ENCODE peak calls at places on chromosomes 7 and 10, in seven cellular contexts. Y, W, S, I, J, E and F are unnamed samples.

GRCh38 chr10:46052057-46052790 is 6.2 kb upstream of the MSMB start:
- DNase-seq in Y (no peak), W (no peak), S (no peak), I (no peak), J (no peak), E (no peak), F (no peak)

GRCh38 chr10:15378569-15378968 is 7.5 kb upstream of the FAM171A1 start:
- DNase-seq in Y (no peak), W (no peak), S (no peak), I (no peak), J (no peak), E (no peak), F (no peak)

GRCh38 chr10:30155401-30155800 is 96.0 kb upstream of the JCAD start:
- DNase-seq in Y (peak; percentile 27), W (peak; percentile 12), S (peak; percentile 2), I (no peak), J (no peak), E (peak; percentile 36), F (peak; percentile 48)

GRCh38 chr7:17690030-17690429 is 250.3 kb downstream of the SNX13 start:
- DNase-seq in Y (peak; percentile 99), W (peak; percentile 91), S (no peak), I (no peak), J (peak; percentile 96), E (peak; percentile 98), F (no peak)

GRCh38 chr10:49164587-49165188 is 23.5 kb downstream of the TMEM273 start:
- DNase-seq in Y (no peak), W (peak; percentile 59), S (peak; percentile 79), I (no peak), J (peak; percentile 3), E (peak; percentile 46), F (no peak)

GRCh38 chr7:98621573-98622482 is 4.7 kb downstream of the NPTX2 start:
- DNase-seq in Y (no peak), W (no peak), S (no peak), I (no peak), J (no peak), E (no peak), F (no peak)

GRCh38 chr10:48745662-48746245 is 61.1 kb downstream of the WDFY4 start:
- DNase-seq in Y (no peak), W (no peak), S (no peak), I (no peak), J (no peak), E (no peak), F (no peak)

GRCh38 chr10:118501637-118502440 is 93.6 kb downstream of the PRLHR start:
- DNase-seq in Y (peak; percentile 84), W (peak; percentile 87), S (no peak), I (no peak), J (peak; percentile 98), E (peak; percentile 83), F (no peak)

GRCh38 chr10:80144302-80145131 is 12.0 kb downstream of the PLAC9 start:
- DNase-seq in Y (no peak), W (no peak), S (peak; percentile 70), I (peak; percentile 65), J (no peak), E (no peak), F (no peak)

DNA sequence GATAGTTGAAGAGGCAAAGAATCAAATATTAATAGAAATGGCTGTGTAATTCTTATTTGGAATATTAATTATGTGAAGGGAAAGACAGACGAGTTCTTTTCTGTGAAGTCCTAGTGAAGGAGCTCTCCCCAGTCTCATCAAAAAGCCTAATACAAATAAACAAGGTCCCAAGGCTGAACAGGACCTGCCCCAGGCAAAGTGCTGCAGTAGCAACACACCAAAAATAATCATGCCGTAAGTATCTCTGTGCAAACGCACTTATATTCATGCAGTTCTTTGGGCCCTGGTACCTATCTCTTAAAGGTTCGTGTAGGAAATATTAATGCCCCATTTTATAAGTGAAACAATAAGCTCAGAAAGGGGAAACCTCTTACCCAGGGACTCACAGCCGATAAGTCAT is 12.2 kb upstream of the CHST15 start:
- DNase-seq in Y (no peak), W (no peak), S (no peak), I (no peak), J (peak; percentile 26), E (no peak), F (no peak)
- H3K4me3 ChIP-seq in Y (no peak overlapping the region), W (no peak overlapping the region), S (no peak overlapping the region), I (no peak overlapping the region), J (no peak overlapping the region), E (no peak overlapping the region), F (no peak overlapping the region)

GRCh38 chr10:26621889-26622681 is 75.4 kb upstream of the PDSS1 start:
- DNase-seq in Y (peak; percentile 0), W (peak; percentile 15), S (peak; percentile 36), I (peak; percentile 61), J (peak; percentile 43), E (no peak), F (peak; percentile 58)
- H3K4me3 ChIP-seq in Y (peak overlapping the region; percentile 21), W (peak overlapping the region; percentile 18), S (no peak overlapping the region), I (peak overlapping the region; percentile 53), J (peak overlapping the region; percentile 33), E (no peak overlapping the region), F (no peak overlapping the region)

DNA sequence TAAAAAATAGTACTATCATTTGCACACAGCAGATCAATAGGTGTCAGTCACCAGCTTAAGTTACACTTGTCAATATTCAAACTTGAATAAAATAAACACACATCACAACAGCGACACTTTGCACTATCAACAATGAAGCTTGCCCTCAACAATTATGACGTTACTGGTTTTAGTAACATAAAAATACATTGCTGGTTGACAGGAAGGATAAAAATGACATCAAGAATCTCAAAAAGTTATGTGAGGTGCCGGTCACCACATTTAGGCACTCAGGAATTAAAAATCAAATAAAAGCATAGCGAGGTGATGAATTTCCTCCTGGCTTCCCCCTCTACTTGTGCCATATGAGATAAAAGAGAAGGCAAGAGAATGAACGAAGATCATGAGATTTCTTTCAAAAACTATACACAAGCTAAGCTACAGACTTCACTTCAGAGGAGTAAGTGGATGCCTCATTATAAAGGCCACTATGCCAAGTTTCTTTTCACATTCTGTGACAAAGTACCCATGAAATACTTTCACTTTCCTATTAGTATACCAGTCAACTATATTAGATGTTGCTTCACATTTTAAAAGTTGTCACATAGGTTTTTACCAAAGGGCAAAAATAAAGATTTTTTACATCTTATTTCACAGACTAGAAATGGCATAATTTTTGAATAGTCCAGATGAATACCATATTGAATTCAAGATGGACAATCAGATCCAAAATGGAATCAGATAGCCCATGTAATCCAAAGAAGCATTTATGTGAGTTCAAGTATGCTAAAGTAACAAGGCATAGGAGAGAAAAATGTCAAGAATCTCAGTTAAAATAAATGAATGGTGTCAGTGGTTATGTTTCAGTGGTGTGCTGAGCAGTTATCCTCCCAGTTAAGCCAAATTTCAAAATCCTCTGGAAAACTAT is 3.6 kb downstream of the CCDC71L start:
- DNase-seq in Y (peak; percentile 14), W (peak; percentile 59), S (peak; percentile 47), I (no peak), J (no peak), E (peak; percentile 18), F (no peak)
- H3K4me3 ChIP-seq in Y (no peak overlapping the region), W (no peak overlapping the region), S (peak overlapping the region; percentile 42), I (no peak overlapping the region), J (peak overlapping the region; percentile 74), E (no peak overlapping the region), F (no peak overlapping the region)

GRCh38 chr10:21975378-21975990 is 28.0 kb downstream of the DNAJC1 start:
- DNase-seq in Y (no peak), W (no peak), S (no peak), I (no peak), J (no peak), E (no peak), F (no peak)
- H3K4me3 ChIP-seq in Y (no peak overlapping the region), W (no peak overlapping the region), S (no peak overlapping the region), I (no peak overlapping the region), J (no peak overlapping the region), E (no peak overlapping the region), F (no peak overlapping the region)